ENCODE peak calls at places on chromosomes 5 and 9, in eight cellular contexts. S is effector memory CD4-positive, alpha-beta T cell; T is effector memory CD8-positive, alpha-beta T cell; L is M059J; P is KG1; G is dorsolateral prefrontal cortex; U is COR-L47; Y is kidney glomerular epithelial cell. B is an unnamed sample.

GRCh38 chr5:66653380-66653779 is 57.2 kb downstream of the MAST4 start:
- DNase-seq in S (no peak), P (no peak), U (no peak), L (peak), G (no peak), Y (no peak), T (no peak), B (peak)

GRCh38 chr5:160263326-160263850 is 34.1 kb downstream of the FABP6 start:
- DNase-seq in G (no peak), P (no peak), S (no peak), L (no peak), Y (no peak), T (no peak), U (no peak), B (peak)

GRCh38 chr9:78348848-78349247 is 51.9 kb downstream of the PSAT1 start:
- DNase-seq in T (no peak), P (no peak), S (no peak), Y (no peak), L (no peak), U (no peak), G (no peak), B (no peak)

GRCh38 chr5:102617857-102618187 is 119.0 kb upstream of the SLCO6A1 start:
- DNase-seq in L (no peak), P (no peak), G (no peak), U (no peak), T (no peak), Y (no peak), S (no peak), B (no peak)

GRCh38 chr5:170438581-170438980 is 49.4 kb upstream of the KCNMB1 start:
- DNase-seq in T (no peak), Y (no peak), L (no peak), S (no peak), U (no peak), G (no peak), P (no peak), B (no peak)

GRCh38 chr9:79877943-79878612 is 306.3 kb downstream of the TLE4 start:
- DNase-seq in S (no peak), P (peak), Y (no peak), T (no peak), G (no peak), L (peak), U (no peak), B (no peak)

GRCh38 chr9:83327750-83328622 is 210.2 kb downstream of the FRMD3 start:
- DNase-seq in S (no peak), L (peak), T (no peak), P (no peak), U (no peak), G (no peak), Y (no peak), B (no peak)

GRCh38 chr5:72658161-72658560 is 151.0 kb upstream of the ZNF366 start:
- DNase-seq in P (no peak), Y (no peak), T (no peak), G (no peak), U (no peak), L (no peak), S (no peak), B (peak)

GRCh38 chr5:9861664-9862256 is 231.6 kb upstream of the TAS2R1 start:
- DNase-seq in G (no peak), Y (peak), U (no peak), L (no peak), T (no peak), P (no peak), S (no peak), B (peak)

GRCh38 chr5:65624570-65625555 is at the start of the genes SHLD3 and TRAPPC13:
- DNase-seq in L (peak), P (peak), G (peak), T (peak), Y (peak), S (peak), U (peak), B (peak)

GRCh38 chr5:120258123-120258522 is 206.0 kb upstream of the PRR16 start:
- DNase-seq in S (no peak), Y (no peak), U (no peak), P (no peak), L (no peak), G (no peak), T (no peak), B (no peak)

GRCh38 chr9:121790841-121791240 is 139.4 kb downstream of the DAB2IP start:
- DNase-seq in S (no peak), G (no peak), Y (no peak), L (no peak), T (no peak), U (no peak), P (no peak), B (no peak)

GRCh38 chr9:69121155-69122085 is 52.7 kb upstream of the TJP2 start:
- DNase-seq in Y (no peak), S (no peak), U (peak), L (peak), P (peak), T (no peak), G (peak), B (peak)

GRCh38 chr9:129568560-129569505 is 52.1 kb downstream of the C9orf50 start:
- DNase-seq in S (no peak), U (peak), T (no peak), Y (no peak), P (no peak), G (peak), L (peak), B (no peak)

GRCh38 chr9:87497604-87498045 is at the start of gene DAPK1:
- DNase-seq in L (peak), P (no peak), G (peak), T (no peak), U (no peak), S (no peak), Y (peak), B (peak)